ENCODE peak calls at places on chromosomes 16 and 17, in nine cellular contexts. A is aorta; P is activated CD4-positive, alpha-beta T cell treated with anti-CD3 and anti-CD28 coated beads, Interleukin-2, amount 50 U/mL, for 1 hour; V is T-cell; O is mucosa of gallbladder; G is neural crest cell; X is WTC11; S is iPS-NIHi11; R is naive thymus-derived CD8-positive, alpha-beta T cell. C is an unnamed sample.

GRCh38 chr16:7541026-7541425 is 208.4 kb downstream of the RBFOX1 start:
- DNase-seq in X (no peak), S (no peak), V (no peak), G (no peak), A (no peak), R (no peak), P (no peak), O (no peak), C (no peak)

GRCh38 chr17:27489045-27489715 is 32.9 kb downstream of the KSR1 start:
- DNase-seq in S (peak; percentile 43), X (no peak), P (no peak), O (peak; percentile 73), G (no peak), V (no peak), R (no peak), A (peak; percentile 90), C (no peak)

GRCh38 chr16:53643474-53643873 is 60.2 kb downstream of the RPGRIP1L start:
- DNase-seq in G (no peak), O (no peak), V (no peak), S (no peak), A (no peak), R (no peak), X (no peak), P (no peak), C (no peak)

GRCh38 chr16:89534147-89534788 is 26.1 kb downstream of the SPG7 start:
- DNase-seq in A (no peak), S (no peak), O (peak; percentile 38), G (no peak), R (peak; percentile 46), X (no peak), P (peak; percentile 40), V (peak; percentile 27), C (no peak)

GRCh38 chr17:18258356-18259038 is at the start of gene FLII:
- DNase-seq in V (peak; percentile 22), X (peak; percentile 60), G (peak; percentile 46), S (peak; percentile 80), O (peak; percentile 28), P (peak; percentile 53), R (peak; percentile 50), A (peak; percentile 88), C (no peak)

GRCh38 chr17:48577946-48578615 is at the start of gene HOXB4:
- DNase-seq in A (peak; percentile 92), G (peak; percentile 51), V (peak; percentile 78), X (peak; percentile 73), O (peak; percentile 78), R (peak; percentile 46), S (no peak), P (peak; percentile 57), C (no peak)

GRCh38 chr17:50533720-50534148 is 1.2 kb downstream of the EPN3 start:
- DNase-seq in S (peak; percentile 49), G (no peak), V (no peak), A (no peak), O (peak; percentile 87), R (no peak), P (no peak), X (no peak), C (peak; percentile 73)

GRCh38 chr16:48353565-48354163 is 31.5 kb downstream of the SIAH1 start:
- DNase-seq in V (peak; percentile 66), O (peak; percentile 80), P (peak; percentile 64), X (peak; percentile 70), A (no peak), R (peak; percentile 54), G (peak; percentile 44), S (peak; percentile 80), C (no peak)

GRCh38 chr16:59126486-59126885 is 392.4 kb upstream of the GOT2 start:
- DNase-seq in P (no peak), G (no peak), A (no peak), V (no peak), O (no peak), R (no peak), S (no peak), X (no peak), C (no peak)

GRCh38 chr17:4852504-4853075 is 19.4 kb downstream of the MINK1 start:
- DNase-seq in G (no peak), A (no peak), V (peak; percentile 17), R (no peak), X (no peak), P (no peak), O (no peak), S (no peak), C (no peak)

GRCh38 chr16:8634991-8635736 is 13.7 kb downstream of the METTL22 start:
- DNase-seq in X (peak; percentile 74), S (peak; percentile 79), R (no peak), G (peak; percentile 31), V (no peak), P (no peak), A (no peak), O (no peak), C (peak; percentile 40)

GRCh38 chr16:9602201-9602600 is 510.8 kb downstream of the HAPSTR1 start:
- DNase-seq in O (no peak), R (no peak), V (no peak), P (no peak), G (no peak), A (no peak), S (no peak), X (no peak), C (no peak)

GRCh38 chr17:40112718-40113109 is 9.1 kb upstream of the MSL1 start:
- DNase-seq in V (no peak), S (no peak), R (no peak), X (no peak), P (no peak), G (no peak), O (no peak), A (no peak), C (no peak)

GRCh38 chr16:424033-424622 is 1.3 kb upstream of the RAB11FIP3 start:
- DNase-seq in R (no peak), V (no peak), A (no peak), X (no peak), G (no peak), P (no peak), S (no peak), O (peak; percentile 80), C (peak; percentile 69)

GRCh38 chr16:67372664-67373063 is 20.6 kb downstream of the TPPP3 start:
- DNase-seq in S (no peak), A (no peak), R (no peak), G (no peak), P (no peak), V (no peak), X (no peak), O (no peak), C (no peak)

GRCh38 chr17:80877095-80877828 is 114.4 kb upstream of the CHMP6 start:
- DNase-seq in R (no peak), O (no peak), X (peak; percentile 12), S (no peak), V (no peak), P (no peak), G (no peak), A (peak; percentile 54), C (no peak)

GRCh38 chr16:77871932-77872331 is 83.6 kb downstream of the VAT1L start:
- DNase-seq in G (no peak), S (no peak), R (no peak), O (no peak), X (no peak), A (no peak), V (no peak), P (no peak), C (no peak)

GRCh38 chr17:11701906-11702305 is 103.6 kb downstream of the DNAH9 start:
- DNase-seq in P (no peak), X (no peak), V (no peak), A (no peak), R (no peak), G (no peak), O (no peak), S (no peak), C (no peak)

GRCh38 chr17:81480140-81480917 is 32.3 kb downstream of the ACTG1 start:
- DNase-seq in R (no peak), O (no peak), S (no peak), P (no peak), A (no peak), V (no peak), X (no peak), G (no peak), C (no peak)

GRCh38 chr17:68305132-68305531 is 13.8 kb downstream of the ARSG start:
- DNase-seq in O (no peak), S (no peak), X (no peak), P (no peak), R (no peak), V (no peak), G (no peak), A (no peak), C (no peak)

GRCh38 chr17:32914181-32914580 is 13.8 kb upstream of the TMEM98 start:
- DNase-seq in R (no peak), V (no peak), O (no peak), S (no peak), X (no peak), G (no peak), A (no peak), P (no peak), C (no peak)

GRCh38 chr16:55494994-55495421 is 13.9 kb upstream of the LPCAT2 start:
- DNase-seq in S (peak; percentile 46), O (peak; percentile 70), R (no peak), P (no peak), G (no peak), A (no peak), X (no peak), V (no peak), C (no peak)

C was measured in dorsolateral prefrontal cortex.